ENCODE peak calls at places on chromosomes 16 and 17, in five cellular contexts. V is HepG2, I is endothelial cell of umbilical vein, H is GM12878, C is K562. Q is an unnamed sample.

GRCh38 chr16:28092721-28093382 is 29.3 kb upstream of the GSG1L start:
- DNase-seq in I (no peak), V (no peak), C (no peak), H (no peak), Q (no peak)

GRCh38 chr16:48139517-48139916 is 16.3 kb downstream of the ABCC12 start:
- DNase-seq in H (no peak), V (no peak), I (no peak), C (no peak), Q (no peak)

GRCh38 chr16:56107944-56108583 is 83.2 kb upstream of the GNAO1 start:
- DNase-seq in C (no peak), I (no peak), H (no peak), V (no peak), Q (no peak)

GRCh38 chr17:76017481-76018339 is 9.4 kb downstream of the EVPL start:
- DNase-seq in I (no peak), C (no peak), H (no peak), V (no peak), Q (no peak)

GRCh38 chr17:44921122-44921882 is 6.0 kb upstream of the GFAP start:
- DNase-seq in C (peak), V (no peak), I (no peak), H (no peak), Q (no peak)

GRCh38 chr17:13385481-13385907 is 216.2 kb downstream of the HS3ST3A1 start:
- DNase-seq in H (no peak), C (no peak), I (no peak), V (no peak), Q (no peak)

GRCh38 chr17:50833396-50834125 is 1.8 kb upstream of the WFIKKN2 start:
- DNase-seq in V (no peak), H (no peak), C (no peak), I (no peak), Q (no peak)

GRCh38 chr17:80107231-80108021 is 6.0 kb downstream of the GAA start:
- DNase-seq in C (no peak), I (no peak), V (no peak), H (no peak), Q (no peak)

GRCh38 chr17:66076546-66077190 is 115.3 kb downstream of the CEP112 start:
- DNase-seq in H (no peak), I (peak), V (no peak), C (no peak), Q (no peak)

GRCh38 chr16:75289189-75289588 is 37.8 kb upstream of the BCAR1 start:
- DNase-seq in H (no peak), V (no peak), I (peak), C (no peak), Q (peak)

GRCh38 chr17:33012522-33013033 is 20.9 kb downstream of the SPACA3 start:
- DNase-seq in H (no peak), I (no peak), V (no peak), C (no peak), Q (no peak)

GRCh38 chr16:69937465-69937951 is 13.6 kb upstream of the CLEC18A start:
- DNase-seq in C (peak), I (no peak), V (peak), H (no peak), Q (no peak)

GRCh38 chr16:456891-457483 is 31.5 kb downstream of the RAB11FIP3 start:
- DNase-seq in C (no peak), H (no peak), V (no peak), I (peak), Q (no peak)

GRCh38 chr16:11394593-11394960 is 49.3 kb downstream of the RMI2 start:
- DNase-seq in H (no peak), C (no peak), I (no peak), V (no peak), Q (no peak)

GRCh38 chr16:11089504-11090124 is 145.2 kb downstream of the CLEC16A start:
- DNase-seq in H (no peak), V (no peak), I (no peak), C (no peak), Q (no peak)

GRCh38 chr17:77308768-77309726 is 168.3 kb downstream of the SEC14L1 start:
- DNase-seq in I (no peak), C (no peak), V (no peak), H (no peak), Q (no peak)

GRCh38 chr16:25007284-25007984 is 7.7 kb downstream of the ARHGAP17 start:
- DNase-seq in C (no peak), V (no peak), H (no peak), I (peak), Q (no peak)

GRCh38 chr16:84423416-84423837 is 55.1 kb downstream of the ATP2C2 start:
- DNase-seq in C (peak), H (peak), I (peak), V (peak), Q (peak)

GRCh38 chr17:29733151-29733550 is 110.4 kb upstream of the CORO6 start:
- DNase-seq in H (no peak), V (no peak), C (no peak), I (no peak), Q (no peak)

GRCh38 chr17:39696731-39697130 is 3.1 kb upstream of the ERBB2 start:
- DNase-seq in I (no peak), V (no peak), H (no peak), C (no peak), Q (no peak)

GRCh38 chr17:46878055-46878454 is 26.7 kb downstream of the WNT9B start:
- DNase-seq in V (no peak), H (no peak), I (no peak), C (no peak), Q (no peak)

GRCh38 chr17:52376137-52376536 is 217.6 kb upstream of the CA10 start:
- DNase-seq in C (no peak), H (no peak), I (no peak), V (no peak), Q (no peak)

GRCh38 chr17:9116311-9116820 is 95.1 kb downstream of the NTN1 start:
- DNase-seq in V (no peak), H (no peak), I (no peak), C (no peak), Q (no peak)

GRCh38 chr17:49748791-49749190 is 15.1 kb downstream of the FAM117A start:
- DNase-seq in C (no peak), H (peak), I (no peak), V (no peak), Q (no peak)

GRCh38 chr17:82592289-82592683 is 56.0 kb downstream of the WDR45B start:
- DNase-seq in V (peak), I (no peak), H (no peak), C (no peak), Q (no peak)

GRCh38 chr16:20944861-20945390 is 44.4 kb downstream of the LYRM1 start:
- DNase-seq in V (peak), C (peak), I (peak), H (no peak), Q (no peak)

GRCh38 chr17:28908640-28909098 is 5.8 kb upstream of the DHRS13 start:
- DNase-seq in V (peak), C (no peak), I (peak), H (no peak), Q (no peak)

GRCh38 chr16:48511071-48511540 is 98.9 kb downstream of the N4BP1 start:
- DNase-seq in V (no peak), C (no peak), H (no peak), I (no peak), Q (no peak)

DNA sequence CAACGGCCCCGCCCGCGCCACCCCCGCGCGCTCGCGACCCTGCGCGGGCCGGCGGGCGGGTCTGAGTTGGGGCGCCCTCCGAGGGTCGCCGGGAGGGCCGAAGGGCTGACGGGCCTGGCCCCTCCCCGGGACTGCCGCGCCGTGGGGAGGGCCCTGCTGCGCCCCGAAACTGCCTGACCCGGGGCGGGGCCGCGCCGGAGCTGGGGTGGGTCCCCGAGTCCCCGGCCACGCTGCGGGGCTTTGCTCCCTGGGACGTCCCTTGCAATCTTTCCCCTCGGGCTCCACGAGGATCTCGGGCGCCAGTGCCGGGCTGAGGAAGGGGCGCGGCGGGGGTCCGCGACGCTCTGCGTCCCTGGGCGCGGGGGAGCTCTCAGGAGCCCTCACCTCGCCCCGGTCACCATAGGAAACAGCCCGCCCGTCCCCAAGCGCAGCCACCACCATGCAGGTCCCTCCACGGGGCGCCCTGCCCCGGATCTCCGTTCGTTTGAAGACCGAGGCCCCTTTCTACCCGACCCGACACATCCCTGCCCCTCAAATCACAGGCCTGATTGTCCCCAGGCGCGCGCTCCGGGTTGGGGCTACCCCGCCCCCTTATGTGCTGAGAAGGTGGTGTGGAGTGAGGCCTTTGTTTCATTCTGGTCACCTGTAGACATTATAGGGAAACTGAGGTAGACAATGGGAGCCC is 527 bp upstream of the ACTG1 start:
- DNase-seq in H (no peak), V (peak), C (peak), I (no peak), Q (no peak)
- TF ChIP-seq POLR2A in H (peak), V (peak), C (no peak), I (no peak), Q (no peak)

DNA sequence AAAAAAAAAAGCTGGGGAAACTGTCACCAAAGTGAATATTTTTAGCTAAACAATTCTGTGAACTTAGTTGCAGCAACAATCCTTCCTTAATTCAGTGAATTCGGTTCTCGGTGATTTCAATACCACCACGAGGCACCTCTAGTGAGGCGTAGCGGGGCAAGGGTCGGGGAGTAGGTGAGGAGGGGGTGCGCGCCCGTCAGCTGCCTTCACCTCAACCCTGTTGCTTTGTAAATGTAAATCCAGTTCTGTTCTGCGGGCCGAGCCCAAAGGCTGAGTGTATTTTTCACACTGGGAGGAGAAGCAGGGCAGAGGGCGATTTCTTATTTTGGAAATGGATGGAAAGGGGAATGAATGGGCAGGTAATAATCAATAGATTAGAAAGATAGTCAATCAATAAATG is 17.4 kb downstream of the SALL1 start:
- DNase-seq in I (no peak), V (no peak), C (no peak), H (no peak), Q (no peak)
- TF ChIP-seq EZH2 in I (no peak), V (no peak), C (no peak), H (no peak), Q (no peak)

GRCh38 chr17:55442462-55442861 is 20.8 kb upstream of the MMD start:
- DNase-seq in V (no peak), C (no peak), I (no peak), H (no peak), Q (no peak)

GRCh38 chr17:55442953-55443683 is 21.5 kb upstream of the MMD start:
- DNase-seq in H (no peak), V (peak), I (no peak), C (no peak), Q (no peak)

GRCh38 chr17:55446581-55447205 is 25.1 kb upstream of the MMD start:
- DNase-seq in H (no peak), C (no peak), V (peak), I (no peak), Q (no peak)

GRCh38 chr17:55443904-55444303 is 22.3 kb upstream of the MMD start:
- DNase-seq in C (no peak), I (no peak), V (no peak), H (no peak), Q (no peak)

DNA sequence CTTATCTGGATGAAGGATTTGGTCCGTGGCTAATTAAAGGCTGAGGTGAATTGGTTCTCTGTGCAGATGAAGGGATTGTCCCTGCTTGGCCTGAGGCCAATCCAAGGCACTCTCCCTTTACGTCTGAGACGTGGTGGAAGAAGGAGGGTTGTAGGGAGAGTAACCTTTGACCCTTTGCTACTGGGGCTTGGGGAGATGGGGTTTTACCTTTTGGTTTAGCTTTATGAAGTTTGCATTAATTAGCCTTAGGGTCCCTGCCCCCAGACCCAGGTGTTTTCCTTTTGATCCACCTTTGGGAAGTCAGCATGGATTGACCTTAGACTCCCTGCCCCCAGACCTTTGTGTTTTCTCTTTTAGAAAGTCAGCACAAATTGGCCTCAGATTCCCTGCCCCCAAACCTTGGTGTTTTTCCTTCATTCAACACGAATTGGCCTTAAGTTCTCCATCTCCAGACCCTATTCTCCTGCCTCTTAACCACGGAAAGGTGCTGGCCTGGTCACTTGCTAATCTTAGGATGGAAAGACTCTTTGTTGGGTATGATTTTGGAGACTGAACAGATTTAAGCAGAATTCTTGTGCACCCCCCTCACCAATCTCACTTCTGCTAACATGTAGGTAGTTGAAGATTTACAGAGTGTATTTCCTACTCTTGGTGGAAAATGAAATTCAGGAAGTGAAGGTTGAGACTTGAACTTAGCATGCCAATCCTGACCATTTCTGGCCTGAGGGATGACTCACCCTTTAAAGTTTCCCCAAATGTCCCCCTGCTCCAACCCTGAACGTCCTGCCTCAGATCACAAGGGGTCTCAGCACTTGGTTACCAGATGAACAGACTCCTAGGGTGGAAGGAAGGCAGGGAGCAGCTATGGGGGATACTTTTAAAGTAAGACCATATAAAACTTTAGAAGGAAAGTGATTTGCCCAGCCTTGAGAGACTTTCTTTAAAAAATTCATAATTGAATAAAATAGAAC is 23.1 kb upstream of the MMD start:
- DNase-seq in C (no peak), V (peak), H (no peak), I (peak), Q (no peak)
- TF ChIP-seq POLR2AphosphoS5 in C (no peak), V (peak), H (no peak), I (no peak), Q (no peak)

GRCh38 chr17:7215652-7216139 is 3.9 kb downstream of the DLG4 start:
- DNase-seq in I (no peak), H (no peak), C (peak), V (no peak), Q (no peak)

GRCh38 chr17:7214300-7215135 is 5.1 kb downstream of the DLG4 start:
- DNase-seq in V (peak), I (peak), C (peak), H (peak), Q (peak)

GRCh38 chr17:7215136-7215638 is 4.4 kb downstream of the DLG4 start:
- DNase-seq in V (peak), I (no peak), H (no peak), C (no peak), Q (no peak)

GRCh38 chr17:7211512-7212277 is 7.9 kb downstream of the DLG4 start:
- DNase-seq in H (no peak), I (no peak), V (no peak), C (no peak), Q (no peak)

GRCh38 chr17:7213895-7214299 is 5.7 kb downstream of the DLG4 start:
- DNase-seq in I (peak), H (no peak), C (peak), V (peak), Q (peak)
- TF ChIP-seq POLR2A in I (no peak), H (no peak), C (no peak), V (no peak), Q (no peak)

DNA sequence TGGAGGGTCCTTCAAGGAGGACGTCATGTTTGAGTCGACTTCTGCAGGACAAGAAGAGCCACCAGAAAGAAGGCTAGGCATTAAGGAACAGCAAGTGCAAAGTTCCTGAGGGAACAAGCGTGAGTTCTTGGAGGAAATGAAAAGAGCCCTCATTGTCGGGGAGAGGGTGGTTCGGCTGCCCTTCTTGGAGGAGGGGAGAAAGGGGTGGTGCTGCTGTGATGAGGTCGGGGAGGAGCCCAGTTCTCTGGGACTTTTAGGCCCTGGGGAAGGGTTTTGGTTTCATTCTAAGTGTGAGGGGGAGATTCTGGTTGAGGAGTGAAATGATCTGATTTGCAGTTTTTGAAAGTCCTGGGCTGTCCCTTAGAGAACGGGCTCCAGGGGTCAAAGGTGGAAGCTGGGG is 4.1 kb downstream of the BICDL2 start:
- DNase-seq in V (no peak), H (peak), I (no peak), C (no peak), Q (no peak)
- TF ChIP-seq EZH2 in V (no peak), H (no peak), I (no peak), C (no peak), Q (no peak)

GRCh38 chr17:7884581-7885356 is 3.8 kb upstream of the CHD3 start:
- DNase-seq in V (no peak), C (peak), H (no peak), I (no peak), Q (no peak)

GRCh38 chr17:7887038-7887481 is 1.5 kb upstream of the CHD3 start:
- DNase-seq in I (no peak), C (no peak), H (no peak), V (no peak), Q (no peak)

GRCh38 chr17:7883781-7884386 is 4.7 kb upstream of the CHD3 start:
- DNase-seq in I (peak), C (peak), H (no peak), V (no peak), Q (no peak)

GRCh38 chr17:7886227-7887037 is 2.2 kb upstream of the CHD3 start:
- DNase-seq in C (peak), I (peak), V (no peak), H (no peak), Q (no peak)

GRCh38 chr17:7885357-7886226 is 3.0 kb upstream of the CHD3 start:
- DNase-seq in I (peak), H (no peak), C (peak), V (no peak), Q (no peak)
- TF ChIP-seq POLR2AphosphoS5 in I (peak), H (peak), C (peak), V (no peak), Q (no peak)

Q was measured in HCT116.